ENCODE peak calls at places on chromosome 10, in four cellular contexts. One of them, this sample, is unnamed.

GRCh38 chr10:130607386-130607785 is 471.2 kb downstream of the GLRX3 start:
- DNase-seq in suprapubic skin: no peak
- DNase-seq in sigmoid colon: no peak
- DNase-seq in HL-60: no peak
- DNase-seq in this sample: no peak

GRCh38 chr10:101040851-101041250 is 9.8 kb downstream of the SFXN3 start:
- DNase-seq in sigmoid colon: no peak
- DNase-seq in suprapubic skin: no peak
- DNase-seq in HL-60: no peak
- DNase-seq in this sample: no peak

GRCh38 chr10:110005716-110006115 is 2.1 kb upstream of the ADD3 start:
- DNase-seq in HL-60: no peak
- DNase-seq in sigmoid colon: peak; percentile 70
- DNase-seq in suprapubic skin: no peak
- DNase-seq in this sample: no peak

GRCh38 chr10:14653271-14654161 is 121.2 kb downstream of the FAM107B start:
- DNase-seq in HL-60: peak; percentile 58
- DNase-seq in suprapubic skin: no peak
- DNase-seq in sigmoid colon: no peak
- DNase-seq in this sample: peak; percentile 24

GRCh38 chr10:50991496-50992355 is 82.6 kb upstream of the PRKG1 start:
- DNase-seq in suprapubic skin: peak; percentile 73
- DNase-seq in sigmoid colon: peak; percentile 80
- DNase-seq in HL-60: no peak
- DNase-seq in this sample: no peak

GRCh38 chr10:51832652-51833383 is 133.4 kb upstream of the CSTF2T start:
- DNase-seq in HL-60: no peak
- DNase-seq in sigmoid colon: no peak
- DNase-seq in suprapubic skin: no peak
- DNase-seq in this sample: no peak

GRCh38 chr10:94411304-94411703 is 9.0 kb downstream of the TBC1D12 start:
- DNase-seq in HL-60: no peak
- DNase-seq in sigmoid colon: no peak
- DNase-seq in suprapubic skin: no peak
- DNase-seq in this sample: no peak

GRCh38 chr10:29648114-29648982 is 13.6 kb upstream of the SVIL start:
- DNase-seq in HL-60: no peak
- DNase-seq in suprapubic skin: no peak
- DNase-seq in sigmoid colon: no peak
- DNase-seq in this sample: no peak

GRCh38 chr10:90302758-90303443 is 554.9 kb downstream of the HTR7 start:
- DNase-seq in HL-60: no peak
- DNase-seq in suprapubic skin: no peak
- DNase-seq in sigmoid colon: no peak
- DNase-seq in this sample: no peak

GRCh38 chr10:43645866-43646265 is 2.8 kb downstream of the ZNF32 start:
- DNase-seq in sigmoid colon: no peak
- DNase-seq in suprapubic skin: no peak
- DNase-seq in HL-60: no peak
- DNase-seq in this sample: no peak

GRCh38 chr10:68235111-68235510 is 3.2 kb upstream of the ATOH7 start:
- DNase-seq in HL-60: no peak
- DNase-seq in sigmoid colon: no peak
- DNase-seq in suprapubic skin: no peak
- DNase-seq in this sample: no peak

GRCh38 chr10:74658511-74658910 is 167.9 kb upstream of the KAT6B start:
- DNase-seq in suprapubic skin: no peak
- DNase-seq in HL-60: no peak
- DNase-seq in sigmoid colon: no peak
- DNase-seq in this sample: no peak

GRCh38 chr10:108574233-108574632 is 1349.1 kb downstream of the XPNPEP1 start:
- DNase-seq in sigmoid colon: no peak
- DNase-seq in suprapubic skin: no peak
- DNase-seq in HL-60: no peak
- DNase-seq in this sample: no peak

GRCh38 chr10:110858297-110858934 is 13.3 kb upstream of the PDCD4 start:
- DNase-seq in HL-60: no peak
- DNase-seq in sigmoid colon: no peak
- DNase-seq in suprapubic skin: no peak
- DNase-seq in this sample: no peak

GRCh38 chr10:121734517-121735137 is 136.4 kb upstream of the FGFR2 start:
- DNase-seq in sigmoid colon: no peak
- DNase-seq in HL-60: no peak
- DNase-seq in suprapubic skin: no peak
- DNase-seq in this sample: no peak

GRCh38 chr10:101214446-101215396 is 14.5 kb downstream of the LBX1 start:
- DNase-seq in sigmoid colon: no peak
- DNase-seq in HL-60: peak; percentile 46
- DNase-seq in suprapubic skin: no peak
- DNase-seq in this sample: no peak

GRCh38 chr10:101319241-101319915 is 34.6 kb upstream of the BTRC start:
- DNase-seq in HL-60: no peak
- DNase-seq in sigmoid colon: no peak
- DNase-seq in suprapubic skin: no peak
- DNase-seq in this sample: peak; percentile 12

GRCh38 chr10:29089094-29089493 is 199.8 kb upstream of the LYZL1 start:
- DNase-seq in HL-60: no peak
- DNase-seq in suprapubic skin: no peak
- DNase-seq in sigmoid colon: no peak
- DNase-seq in this sample: no peak

GRCh38 chr10:84523509-84523908 is 195.1 kb downstream of the CCSER2 start:
- DNase-seq in sigmoid colon: no peak
- DNase-seq in suprapubic skin: no peak
- DNase-seq in HL-60: no peak
- DNase-seq in this sample: no peak

GRCh38 chr10:97234403-97234802 is 48.6 kb upstream of the SLIT1 start:
- DNase-seq in sigmoid colon: no peak
- DNase-seq in HL-60: peak; percentile 28
- DNase-seq in suprapubic skin: no peak
- DNase-seq in this sample: no peak

GRCh38 chr10:43215758-43216455 is 51.0 kb downstream of the RASGEF1A start:
- DNase-seq in HL-60: no peak
- DNase-seq in sigmoid colon: no peak
- DNase-seq in suprapubic skin: no peak
- DNase-seq in this sample: no peak

GRCh38 chr10:3902809-3903410 is 117.9 kb upstream of the KLF6 start:
- DNase-seq in sigmoid colon: no peak
- DNase-seq in suprapubic skin: no peak
- DNase-seq in HL-60: no peak
- DNase-seq in this sample: no peak

GRCh38 chr10:48878091-48878490 is 61.5 kb downstream of the LRRC18 start:
- DNase-seq in sigmoid colon: no peak
- DNase-seq in suprapubic skin: no peak
- DNase-seq in HL-60: no peak
- DNase-seq in this sample: no peak

GRCh38 chr10:36464291-36464690 is 661.1 kb upstream of the ANKRD30A start:
- DNase-seq in suprapubic skin: no peak
- DNase-seq in HL-60: no peak
- DNase-seq in sigmoid colon: no peak
- DNase-seq in this sample: no peak

GRCh38 chr10:24046060-24046459 is 162.9 kb upstream of the KIAA1217 start:
- DNase-seq in sigmoid colon: no peak
- DNase-seq in HL-60: no peak
- DNase-seq in suprapubic skin: no peak
- DNase-seq in this sample: no peak

GRCh38 chr10:24039331-24039730 is 169.6 kb upstream of the KIAA1217 start:
- DNase-seq in sigmoid colon: no peak
- DNase-seq in suprapubic skin: no peak
- DNase-seq in HL-60: no peak
- DNase-seq in this sample: no peak

GRCh38 chr10:24039897-24040296 is 169.0 kb upstream of the KIAA1217 start:
- DNase-seq in HL-60: no peak
- DNase-seq in suprapubic skin: no peak
- DNase-seq in sigmoid colon: no peak
- DNase-seq in this sample: no peak

GRCh38 chr10:24042884-24043283 is 166.1 kb upstream of the KIAA1217 start:
- DNase-seq in HL-60: no peak
- DNase-seq in suprapubic skin: no peak
- DNase-seq in sigmoid colon: no peak
- DNase-seq in this sample: no peak

GRCh38 chr10:24041030-24041429 is 167.9 kb upstream of the KIAA1217 start:
- DNase-seq in suprapubic skin: no peak
- DNase-seq in HL-60: no peak
- DNase-seq in sigmoid colon: no peak
- DNase-seq in this sample: no peak
- TF ChIP-seq POLR2AphosphoS5 in suprapubic skin: no peak
- TF ChIP-seq POLR2AphosphoS5 in HL-60: no peak
- TF ChIP-seq POLR2AphosphoS5 in sigmoid colon: no peak
- TF ChIP-seq POLR2AphosphoS5 in this sample: no peak

GRCh38 chr10:78720091-78720490 is 348.7 kb upstream of the ZMIZ1 start:
- DNase-seq in HL-60: no peak
- DNase-seq in suprapubic skin: no peak
- DNase-seq in sigmoid colon: no peak
- DNase-seq in this sample: no peak
- TF ChIP-seq POLR2AphosphoS5 in HL-60: no peak
- TF ChIP-seq POLR2AphosphoS5 in suprapubic skin: no peak
- TF ChIP-seq POLR2AphosphoS5 in sigmoid colon: no peak
- TF ChIP-seq POLR2AphosphoS5 in this sample: no peak

DNA sequence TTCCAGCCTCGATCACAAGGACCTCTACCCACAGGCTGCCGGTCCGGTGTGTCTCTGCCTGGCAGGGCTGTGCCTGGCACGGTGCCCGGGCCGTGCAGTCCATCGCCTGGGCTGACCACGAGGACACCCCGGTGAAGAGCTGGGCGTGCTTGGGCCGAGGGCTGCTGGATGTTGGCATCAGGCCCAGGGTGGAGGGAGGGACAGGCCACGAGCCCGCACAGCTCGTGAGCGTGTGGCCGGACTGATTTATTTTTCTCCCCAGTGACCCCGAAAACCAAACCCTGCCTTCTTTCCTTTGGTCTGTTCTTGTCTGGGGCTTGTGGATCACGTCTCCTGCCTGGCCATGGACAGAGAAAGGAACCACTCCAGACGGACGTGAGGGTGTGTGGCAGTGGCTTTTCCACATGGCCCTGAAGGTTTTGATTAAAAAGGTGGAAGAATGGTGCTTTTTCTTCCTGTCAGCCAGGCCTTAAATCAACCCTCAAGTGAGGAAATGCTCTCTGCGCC is 130.2 kb downstream of the RGS10 start:
- DNase-seq in sigmoid colon: peak; percentile 92
- DNase-seq in suprapubic skin: peak; percentile 87
- DNase-seq in HL-60: no peak
- DNase-seq in this sample: no peak
- TF ChIP-seq POLR2AphosphoS5 in sigmoid colon: peak; percentile 55
- TF ChIP-seq POLR2AphosphoS5 in suprapubic skin: no peak
- TF ChIP-seq POLR2AphosphoS5 in HL-60: no peak
- TF ChIP-seq POLR2AphosphoS5 in this sample: no peak

GRCh38 chr10:91528768-91529167 is 104.1 kb downstream of the PPP1R3C start:
- DNase-seq in suprapubic skin: no peak
- DNase-seq in HL-60: no peak
- DNase-seq in sigmoid colon: no peak
- DNase-seq in this sample: no peak

GRCh38 chr10:91525939-91526712 is 106.7 kb downstream of the PPP1R3C start:
- DNase-seq in suprapubic skin: no peak
- DNase-seq in HL-60: no peak
- DNase-seq in sigmoid colon: no peak
- DNase-seq in this sample: no peak

GRCh38 chr10:91528080-91528479 is 104.8 kb downstream of the PPP1R3C start:
- DNase-seq in suprapubic skin: no peak
- DNase-seq in HL-60: no peak
- DNase-seq in sigmoid colon: no peak
- DNase-seq in this sample: no peak
- TF ChIP-seq POLR2AphosphoS5 in suprapubic skin: no peak
- TF ChIP-seq POLR2AphosphoS5 in HL-60: no peak
- TF ChIP-seq POLR2AphosphoS5 in sigmoid colon: no peak
- TF ChIP-seq POLR2AphosphoS5 in this sample: no peak

DNA sequence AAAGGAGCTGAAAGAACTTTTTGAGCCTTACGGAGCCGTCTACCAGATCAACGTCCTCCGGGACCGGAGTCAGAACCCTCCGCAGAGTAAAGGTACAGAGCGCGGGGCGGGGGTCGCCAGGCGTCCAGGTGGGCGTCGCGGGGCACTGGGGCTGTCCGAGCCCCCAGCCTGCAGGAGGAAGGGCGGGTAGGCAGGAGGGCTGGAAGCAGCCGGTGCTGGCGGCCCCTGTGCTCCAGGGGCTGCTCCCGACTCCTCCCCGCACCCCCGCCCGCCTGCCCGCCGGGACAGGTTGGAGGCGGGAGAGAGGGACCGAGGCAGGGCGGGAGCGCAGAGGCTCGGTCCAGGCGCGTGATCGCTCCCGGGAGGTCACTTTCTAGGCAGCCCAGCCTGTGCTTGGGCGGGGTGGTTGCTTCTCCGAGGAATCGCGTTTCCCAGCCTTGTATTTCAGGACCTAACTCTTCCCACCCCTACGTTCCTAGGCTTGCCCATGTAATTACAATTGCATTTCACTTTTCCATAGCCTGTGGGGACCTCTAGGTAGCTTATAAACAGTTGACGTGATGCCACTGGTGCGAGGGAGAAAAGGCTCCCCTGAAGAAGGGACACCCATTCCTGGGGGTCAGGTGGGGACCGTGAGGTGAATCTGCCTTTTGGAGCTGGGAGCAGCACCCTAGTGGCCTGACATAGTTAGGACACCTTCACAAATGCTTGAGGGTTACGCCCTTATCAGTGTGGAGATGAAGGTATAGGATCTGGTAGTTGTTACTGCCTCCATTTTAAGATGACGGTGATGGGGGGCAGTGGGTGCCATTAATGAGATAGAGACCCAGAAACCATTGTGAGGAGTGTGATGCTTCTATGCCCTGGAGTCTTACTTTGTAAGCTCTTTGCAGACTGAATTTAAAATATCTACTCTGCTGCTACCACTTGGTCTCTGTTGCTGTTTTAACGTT is 148.2 kb downstream of the CELF2 start:
- DNase-seq in sigmoid colon: peak; percentile 89
- DNase-seq in HL-60: peak; percentile 65
- DNase-seq in suprapubic skin: peak; percentile 78
- DNase-seq in this sample: no peak
- TF ChIP-seq POLR2AphosphoS5 in sigmoid colon: no peak
- TF ChIP-seq POLR2AphosphoS5 in HL-60: peak; percentile 28
- TF ChIP-seq POLR2AphosphoS5 in suprapubic skin: no peak
- TF ChIP-seq POLR2AphosphoS5 in this sample: no peak

GRCh38 chr10:21499580-21499909 is 25.9 kb downstream of the SKIDA1 start:
- DNase-seq in HL-60: no peak
- DNase-seq in sigmoid colon: no peak
- DNase-seq in suprapubic skin: no peak
- DNase-seq in this sample: no peak

GRCh38 chr10:21499910-21500577 is 25.4 kb downstream of the SKIDA1 start:
- DNase-seq in HL-60: no peak
- DNase-seq in sigmoid colon: no peak
- DNase-seq in suprapubic skin: no peak
- DNase-seq in this sample: no peak

GRCh38 chr10:21498977-21499376 is 26.5 kb downstream of the SKIDA1 start:
- DNase-seq in sigmoid colon: no peak
- DNase-seq in HL-60: no peak
- DNase-seq in suprapubic skin: no peak
- DNase-seq in this sample: no peak

GRCh38 chr10:21497177-21497807 is 28.2 kb downstream of the SKIDA1 start:
- DNase-seq in suprapubic skin: peak; percentile 94
- DNase-seq in HL-60: peak; percentile 14
- DNase-seq in sigmoid colon: peak; percentile 96
- DNase-seq in this sample: no peak

GRCh38 chr10:21498416-21498815 is 27.1 kb downstream of the SKIDA1 start:
- DNase-seq in sigmoid colon: no peak
- DNase-seq in suprapubic skin: no peak
- DNase-seq in HL-60: no peak
- DNase-seq in this sample: no peak
- TF ChIP-seq POLR2AphosphoS5 in sigmoid colon: no peak
- TF ChIP-seq POLR2AphosphoS5 in suprapubic skin: no peak
- TF ChIP-seq POLR2AphosphoS5 in HL-60: no peak
- TF ChIP-seq POLR2AphosphoS5 in this sample: no peak

GRCh38 chr10:131946321-131946751 is 35.4 kb downstream of the BNIP3 start:
- DNase-seq in sigmoid colon: peak; percentile 53
- DNase-seq in HL-60: no peak
- DNase-seq in suprapubic skin: no peak
- DNase-seq in this sample: no peak
- TF ChIP-seq POLR2AphosphoS5 in sigmoid colon: no peak
- TF ChIP-seq POLR2AphosphoS5 in HL-60: no peak
- TF ChIP-seq POLR2AphosphoS5 in suprapubic skin: no peak
- TF ChIP-seq POLR2AphosphoS5 in this sample: no peak